ENCODE peak calls at places on chromosome 18, in four cellular contexts. One of them, this sample, is unnamed.

GRCh38 chr18:72637319-72638113 is 93.4 kb upstream of the CBLN2 start:
- DNase-seq in transverse colon: no peak
- DNase-seq in fibroblast of lung: no peak
- DNase-seq in CD8-positive, alpha-beta T cell: no peak
- DNase-seq in this sample: no peak

GRCh38 chr18:9615973-9616559 is 1.7 kb upstream of the PPP4R1 start:
- DNase-seq in transverse colon: no peak
- DNase-seq in CD8-positive, alpha-beta T cell: no peak
- DNase-seq in fibroblast of lung: no peak
- DNase-seq in this sample: no peak

GRCh38 chr18:79987566-79987965 is 797 bp downstream of the TXNL4A start:
- DNase-seq in transverse colon: no peak
- DNase-seq in fibroblast of lung: peak; percentile 11
- DNase-seq in CD8-positive, alpha-beta T cell: no peak
- DNase-seq in this sample: no peak

GRCh38 chr18:59712311-59712710 is 15.1 kb upstream of the CCBE1 start:
- DNase-seq in fibroblast of lung: no peak
- DNase-seq in transverse colon: no peak
- DNase-seq in CD8-positive, alpha-beta T cell: no peak
- DNase-seq in this sample: no peak

GRCh38 chr18:31990823-31991222 is 27.8 kb upstream of the RNF125 start:
- DNase-seq in CD8-positive, alpha-beta T cell: no peak
- DNase-seq in fibroblast of lung: no peak
- DNase-seq in transverse colon: no peak
- DNase-seq in this sample: no peak

GRCh38 chr18:11500153-11501122 is 109.0 kb upstream of the SLC35G4 start:
- DNase-seq in fibroblast of lung: peak; percentile 97
- DNase-seq in transverse colon: no peak
- DNase-seq in CD8-positive, alpha-beta T cell: no peak
- DNase-seq in this sample: no peak

GRCh38 chr18:58341913-58342312 is 287.0 kb downstream of the ALPK2 start:
- DNase-seq in fibroblast of lung: peak; percentile 33
- DNase-seq in transverse colon: no peak
- DNase-seq in CD8-positive, alpha-beta T cell: no peak
- DNase-seq in this sample: no peak

GRCh38 chr18:62436636-62437519 is 85.9 kb upstream of the ZCCHC2 start:
- DNase-seq in CD8-positive, alpha-beta T cell: no peak
- DNase-seq in transverse colon: peak; percentile 71
- DNase-seq in fibroblast of lung: peak; percentile 85
- DNase-seq in this sample: no peak

GRCh38 chr18:56445422-56445821 is 193.0 kb downstream of the TXNL1 start:
- DNase-seq in CD8-positive, alpha-beta T cell: no peak
- DNase-seq in transverse colon: no peak
- DNase-seq in fibroblast of lung: no peak
- DNase-seq in this sample: no peak

GRCh38 chr18:23228102-23229051 is 93.1 kb downstream of the CABLES1 start:
- DNase-seq in fibroblast of lung: peak; percentile 17
- DNase-seq in transverse colon: peak; percentile 31
- DNase-seq in CD8-positive, alpha-beta T cell: no peak
- DNase-seq in this sample: no peak

GRCh38 chr18:23226930-23227728 is 91.8 kb downstream of the CABLES1 start:
- DNase-seq in fibroblast of lung: peak; percentile 95
- DNase-seq in CD8-positive, alpha-beta T cell: no peak
- DNase-seq in transverse colon: no peak
- DNase-seq in this sample: no peak

GRCh38 chr18:23226386-23226785 is 91.1 kb downstream of the CABLES1 start:
- DNase-seq in CD8-positive, alpha-beta T cell: no peak
- DNase-seq in transverse colon: no peak
- DNase-seq in fibroblast of lung: peak; percentile 81
- DNase-seq in this sample: no peak

GRCh38 chr18:23229472-23229871 is 94.2 kb downstream of the CABLES1 start:
- DNase-seq in fibroblast of lung: peak; percentile 31
- DNase-seq in transverse colon: no peak
- DNase-seq in CD8-positive, alpha-beta T cell: no peak
- DNase-seq in this sample: no peak

GRCh38 chr18:23227729-23228075 is 92.4 kb downstream of the CABLES1 start:
- DNase-seq in fibroblast of lung: no peak
- DNase-seq in CD8-positive, alpha-beta T cell: no peak
- DNase-seq in transverse colon: no peak
- DNase-seq in this sample: no peak
- H3K4me1 ChIP-seq in fibroblast of lung: peaks cover 35% of the 10 kb centered on the region
- H3K4me1 ChIP-seq in CD8-positive, alpha-beta T cell: peaks cover 11% of the 10 kb centered on the region
- H3K4me1 ChIP-seq in transverse colon: peaks cover 8% of the 10 kb centered on the region
- H3K4me1 ChIP-seq in this sample: peaks cover 15% of the 10 kb centered on the region

DNA sequence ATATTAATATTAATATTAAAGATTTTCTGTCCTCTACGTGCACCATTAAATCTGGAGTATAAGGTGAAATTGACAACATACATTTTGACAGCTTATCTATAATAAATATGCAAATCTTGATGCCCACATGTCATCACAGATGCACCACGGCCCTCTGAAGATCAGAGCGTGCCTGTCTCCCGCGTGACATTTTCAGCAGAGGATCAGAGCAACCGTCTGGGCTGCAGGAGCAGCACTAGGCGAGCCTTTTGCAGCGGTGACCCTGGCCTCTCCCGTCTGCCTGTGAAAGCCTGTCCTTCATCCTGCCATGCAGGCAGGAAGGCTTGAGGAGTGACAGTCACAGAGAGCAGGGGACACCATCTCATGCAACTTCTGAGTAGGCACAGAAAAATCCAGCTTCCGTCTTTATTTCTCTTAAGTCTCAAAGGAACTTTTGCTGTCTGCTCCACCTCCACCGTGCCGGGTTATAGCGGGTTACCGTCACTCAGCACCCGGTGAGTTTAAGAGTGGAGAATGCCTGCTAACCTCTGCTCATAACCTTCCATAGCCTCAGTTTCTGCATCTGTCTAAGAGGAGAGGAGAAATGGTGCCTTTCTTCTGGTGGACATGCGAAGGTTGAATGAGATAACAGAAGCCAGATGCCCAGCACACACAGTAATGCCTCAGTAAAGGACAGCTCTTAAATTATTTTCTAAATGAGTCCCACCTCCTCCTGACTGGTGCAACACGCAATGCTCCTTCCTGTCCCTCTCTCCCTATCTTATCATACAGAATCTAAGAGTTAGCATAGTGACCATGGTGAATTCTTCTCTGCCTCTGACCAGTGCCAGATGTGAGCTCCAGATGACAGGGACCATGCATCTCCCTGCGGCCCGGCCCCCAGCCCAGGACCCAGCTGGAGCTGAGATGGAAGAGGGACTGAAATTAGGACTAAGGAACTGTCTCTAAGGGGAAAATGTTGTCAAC is 43.8 kb downstream of the CELF4 start:
- DNase-seq in CD8-positive, alpha-beta T cell: no peak
- DNase-seq in transverse colon: no peak
- DNase-seq in fibroblast of lung: no peak
- DNase-seq in this sample: no peak
- H3K4me1 ChIP-seq in CD8-positive, alpha-beta T cell: no peaks in the 10 kb centered on the region
- H3K4me1 ChIP-seq in transverse colon: no peaks in the 10 kb centered on the region
- H3K4me1 ChIP-seq in fibroblast of lung: no peaks in the 10 kb centered on the region
- H3K4me1 ChIP-seq in this sample: no peaks in the 10 kb centered on the region

DNA sequence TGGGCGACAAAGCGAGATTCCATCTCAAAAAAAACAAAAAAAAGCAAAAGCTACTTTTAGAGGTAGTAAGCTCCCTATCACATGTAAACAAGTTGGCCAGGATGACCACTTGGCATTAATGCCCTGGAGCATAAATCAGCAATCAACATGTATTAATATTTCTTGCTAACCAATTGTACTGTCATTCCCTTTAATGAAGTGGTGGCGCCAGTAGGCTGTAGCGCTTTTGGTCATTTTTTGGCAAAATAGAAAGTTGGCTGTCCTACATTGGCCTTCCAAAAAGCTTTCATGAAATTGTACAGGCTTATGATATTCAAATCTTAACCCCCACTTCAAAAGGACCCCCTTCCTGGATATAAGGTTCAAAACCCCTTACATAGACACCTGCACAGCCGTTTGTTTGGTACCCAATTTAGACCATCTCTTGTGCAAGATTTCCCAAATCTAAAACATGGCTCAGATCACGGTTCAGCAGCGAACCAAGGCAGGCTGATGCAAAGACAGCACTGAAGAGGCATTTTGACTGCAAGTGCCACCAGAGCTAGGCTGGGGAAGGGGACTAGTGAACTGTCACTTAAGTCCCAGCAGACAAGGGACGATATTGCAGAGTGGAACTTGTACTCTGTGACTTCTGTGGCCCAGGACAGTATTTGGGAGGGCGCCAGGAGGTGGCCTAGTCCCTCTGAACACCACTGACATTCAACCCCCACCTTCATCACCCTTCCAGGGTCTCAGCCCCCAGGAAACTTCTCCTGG is 31.9 kb downstream of the SMAD7 start:
- DNase-seq in transverse colon: no peak
- DNase-seq in CD8-positive, alpha-beta T cell: no peak
- DNase-seq in fibroblast of lung: no peak
- DNase-seq in this sample: peak; percentile 37
- H3K4me1 ChIP-seq in transverse colon: peaks cover 23% of the 10 kb centered on the region
- H3K4me1 ChIP-seq in CD8-positive, alpha-beta T cell: peaks cover 22% of the 10 kb centered on the region
- H3K4me1 ChIP-seq in fibroblast of lung: peaks cover 18% of the 10 kb centered on the region
- H3K4me1 ChIP-seq in this sample: peaks cover 24% of the 10 kb centered on the region

GRCh38 chr18:28152354-28152753 is 24.6 kb downstream of the CDH2 start:
- DNase-seq in fibroblast of lung: no peak
- DNase-seq in transverse colon: no peak
- DNase-seq in CD8-positive, alpha-beta T cell: no peak
- DNase-seq in this sample: no peak
- H3K4me1 ChIP-seq in fibroblast of lung: no peaks in the 10 kb centered on the region
- H3K4me1 ChIP-seq in transverse colon: no peaks in the 10 kb centered on the region
- H3K4me1 ChIP-seq in CD8-positive, alpha-beta T cell: no peaks in the 10 kb centered on the region
- H3K4me1 ChIP-seq in this sample: no peaks in the 10 kb centered on the region